ENCODE peak calls at places on chromosomes 7 and 10, in nine cellular contexts. D is PC-3, U is suprapubic skin, I is ovary, G is cardiac muscle cell, W is fibroblast of mammary gland, F is NB4, J is body of pancreas, A is uterus. N is an unnamed sample.

GRCh38 chr7:2508327-2509231 is 11.0 kb upstream of the LFNG start:
- DNase-seq in D (no peak), U (no peak), I (no peak), G (no peak), W (peak; percentile 40), F (peak; percentile 93), J (peak; percentile 43), A (peak; percentile 67), N (no peak)

GRCh38 chr7:152462995-152463713 is 27.4 kb upstream of the KMT2C start:
- DNase-seq in D (peak; percentile 29), U (no peak), I (no peak), G (peak; percentile 76), W (peak; percentile 56), F (no peak), J (no peak), A (peak; percentile 67), N (peak; percentile 71)

GRCh38 chr10:67802767-67803538 is 35.0 kb downstream of the DNAJC12 start:
- DNase-seq in D (no peak), U (no peak), I (no peak), G (no peak), W (no peak), F (no peak), J (no peak), A (no peak), N (no peak)

GRCh38 chr10:113142601-113143000 is 192.6 kb downstream of the TCF7L2 start:
- DNase-seq in D (peak; percentile 10), U (no peak), I (no peak), G (no peak), W (no peak), F (no peak), J (no peak), A (no peak), N (no peak)

GRCh38 chr7:46810986-46811385 is 770.9 kb downstream of the TNS3 start:
- DNase-seq in D (no peak), U (no peak), I (no peak), G (no peak), W (peak; percentile 42), F (no peak), J (no peak), A (no peak), N (peak; percentile 61)

GRCh38 chr7:28405662-28406061 is 6.7 kb upstream of the CREB5 start:
- DNase-seq in D (peak; percentile 79), U (peak; percentile 71), I (no peak), G (peak; percentile 97), W (peak; percentile 100), F (no peak), J (peak; percentile 42), A (peak; percentile 37), N (peak; percentile 98)

GRCh38 chr10:5502903-5503835 is 3.8 kb upstream of the CALML5 start:
- DNase-seq in D (peak; percentile 76), U (peak; percentile 66), I (no peak), G (no peak), W (no peak), F (no peak), J (peak; percentile 93), A (no peak), N (no peak)

GRCh38 chr7:47381132-47381495 is 200.8 kb downstream of the TNS3 start:
- DNase-seq in D (no peak), U (no peak), I (no peak), G (no peak), W (no peak), F (no peak), J (no peak), A (no peak), N (no peak)

GRCh38 chr7:977326-978048 is 2.1 kb upstream of the COX19 start:
- DNase-seq in D (no peak), U (no peak), I (peak; percentile 63), G (peak; percentile 34), W (no peak), F (peak; percentile 68), J (peak; percentile 87), A (no peak), N (no peak)

GRCh38 chr10:97319671-97320479 is 804 bp downstream of the FRAT1 start:
- DNase-seq in D (peak; percentile 30), U (peak; percentile 75), I (peak; percentile 62), G (no peak), W (peak; percentile 14), F (peak; percentile 91), J (peak; percentile 74), A (peak; percentile 26), N (no peak)

GRCh38 chr7:25886387-25887240 is 265.4 kb upstream of the NFE2L3 start:
- DNase-seq in D (no peak), U (no peak), I (no peak), G (no peak), W (no peak), F (no peak), J (no peak), A (no peak), N (no peak)

GRCh38 chr10:78038105-78038504 is 4.4 kb downstream of the RPS24 start:
- DNase-seq in D (peak; percentile 74), U (no peak), I (no peak), G (no peak), W (peak; percentile 50), F (no peak), J (no peak), A (no peak), N (no peak)

GRCh38 chr10:121154846-121155245 is 303.7 kb downstream of the WDR11 start:
- DNase-seq in D (no peak), U (no peak), I (no peak), G (peak; percentile 60), W (no peak), F (no peak), J (no peak), A (no peak), N (no peak)

GRCh38 chr10:53430127-53430891 is 657.7 kb upstream of the MBL2 start:
- DNase-seq in D (peak; percentile 55), U (no peak), I (no peak), G (no peak), W (no peak), F (no peak), J (no peak), A (no peak), N (no peak)

GRCh38 chr7:47690902-47691558 is 109.1 kb upstream of the TNS3 start:
- DNase-seq in D (peak; percentile 35), U (peak; percentile 18), I (no peak), G (peak; percentile 56), W (peak; percentile 52), F (no peak), J (no peak), A (no peak), N (peak; percentile 90)

GRCh38 chr10:22174442-22174841 is 43.4 kb downstream of the EBLN1 start:
- DNase-seq in D (peak; percentile 54), U (no peak), I (no peak), G (peak; percentile 13), W (no peak), F (no peak), J (no peak), A (no peak), N (no peak)

GRCh38 chr7:99563650-99564049 is 5.2 kb downstream of the ZNF655 start:
- DNase-seq in D (peak; percentile 73), U (no peak), I (no peak), G (peak; percentile 62), W (peak; percentile 80), F (no peak), J (no peak), A (no peak), N (peak; percentile 51)

GRCh38 chr10:117544729-117545140 is 2.2 kb downstream of the EMX2 start:
- DNase-seq in D (no peak), U (no peak), I (peak; percentile 60), G (no peak), W (no peak), F (no peak), J (no peak), A (peak; percentile 32), N (no peak)
- H3K4me3 ChIP-seq in D (peak overlapping the region; percentile 49), U (peak overlapping the region; percentile 81), I (peak overlapping the region; percentile 84), G (no peak overlapping the region), W (peak overlapping the region; percentile 62), F (no peak overlapping the region), J (peak overlapping the region; percentile 21), A (peak overlapping the region; percentile 60), N (no peak overlapping the region)

GRCh38 chr10:7306147-7306546 is 104.7 kb downstream of the SFMBT2 start:
- DNase-seq in D (no peak), U (no peak), I (no peak), G (no peak), W (peak; percentile 8), F (no peak), J (no peak), A (no peak), N (no peak)
- H3K4me3 ChIP-seq in D (no peak overlapping the region), U (no peak overlapping the region), I (no peak overlapping the region), G (no peak overlapping the region), W (no peak overlapping the region), F (no peak overlapping the region), J (no peak overlapping the region), A (no peak overlapping the region), N (no peak overlapping the region)

GRCh38 chr10:123119081-123119480 is 16.7 kb upstream of the HMX3 start:
- DNase-seq in D (no peak), U (no peak), I (no peak), G (no peak), W (no peak), F (no peak), J (no peak), A (no peak), N (no peak)

DNA sequence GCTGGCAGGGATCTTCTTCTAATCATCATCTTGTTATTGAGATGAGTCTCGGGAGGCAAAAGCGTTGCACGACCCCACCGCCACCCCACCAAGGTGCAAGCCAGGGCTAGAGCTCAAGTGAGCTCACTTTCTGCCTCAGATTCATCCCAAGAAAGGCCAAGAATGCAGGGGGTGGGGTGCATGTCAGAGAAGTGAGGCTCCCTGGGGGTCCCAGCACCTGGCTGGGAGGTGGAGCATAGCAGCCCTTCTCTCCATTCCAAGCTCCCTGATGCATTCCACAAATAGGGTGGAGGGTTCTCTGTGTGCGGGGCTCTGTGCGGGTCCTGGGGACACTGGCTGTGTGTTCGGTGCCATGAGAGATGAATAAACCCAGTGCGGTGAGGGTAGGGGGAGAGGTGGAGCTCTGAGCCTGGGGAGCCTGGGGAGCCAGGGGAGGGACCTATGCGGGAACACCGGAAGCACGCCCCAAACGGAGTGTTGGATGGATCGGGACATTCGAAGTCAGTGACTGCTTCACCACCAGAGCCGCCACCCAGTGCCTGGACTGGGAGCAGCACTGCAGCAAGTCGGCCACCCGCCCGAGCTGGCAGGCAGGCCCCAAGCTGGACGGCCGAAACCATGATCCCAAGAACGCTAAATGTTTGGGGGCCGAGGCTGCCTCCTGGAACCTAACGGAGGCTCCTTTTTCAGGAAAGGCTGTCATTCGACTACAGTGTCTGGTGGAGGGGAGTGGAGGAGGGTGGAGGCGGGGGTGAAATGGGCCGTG is 17.9 kb upstream of the HMX3 start:
- DNase-seq in D (no peak), U (no peak), I (no peak), G (no peak), W (no peak), F (no peak), J (no peak), A (no peak), N (no peak)
- H3K4me3 ChIP-seq in D (no peak overlapping the region), U (no peak overlapping the region), I (no peak overlapping the region), G (no peak overlapping the region), W (no peak overlapping the region), F (no peak overlapping the region), J (no peak overlapping the region), A (no peak overlapping the region), N (no peak overlapping the region)

GRCh38 chr7:123533553-123533917 is 860 bp downstream of the IQUB start:
- DNase-seq in D (no peak), U (no peak), I (no peak), G (no peak), W (no peak), F (no peak), J (no peak), A (no peak), N (no peak)

GRCh38 chr7:123533929-123534382 is 439 bp downstream of the IQUB start:
- DNase-seq in D (no peak), U (no peak), I (no peak), G (no peak), W (no peak), F (no peak), J (no peak), A (no peak), N (peak; percentile 2)

GRCh38 chr7:123528265-123528664 is 6.1 kb downstream of the IQUB start:
- DNase-seq in D (no peak), U (no peak), I (no peak), G (no peak), W (no peak), F (no peak), J (no peak), A (no peak), N (no peak)
- H3K4me3 ChIP-seq in D (peak overlapping the region; percentile 45), U (no peak overlapping the region), I (no peak overlapping the region), G (no peak overlapping the region), W (no peak overlapping the region), F (no peak overlapping the region), J (no peak overlapping the region), A (no peak overlapping the region), N (no peak overlapping the region)